ENCODE peak calls at places on chromosomes 11 and 22, in eight cellular contexts. H is ureter; F is HFFc6; W is activated CD4-positive, CD25-positive, alpha-beta regulatory T cell; B is activated CD8-positive, alpha-beta memory T cell treated with anti-CD3 and anti-CD28 coated beads for 24 hours; Q is islet precursor cell; T is NCI-H524 treated with DMSO at 0.1 percent for 48 hours; V is EH. C is an unnamed sample.

GRCh38 chr22:37752189-37753061 is 55.3 kb upstream of the GCAT start:
- DNase-seq in B (no peak), V (peak), W (no peak), T (no peak), F (peak), Q (peak), H (peak), C (peak)

GRCh38 chr11:2309251-2310072 is 7.6 kb downstream of the TSPAN32 start:
- DNase-seq in V (no peak), F (no peak), Q (no peak), W (no peak), T (no peak), B (no peak), H (no peak), C (no peak)

GRCh38 chr11:75306529-75306928 is 44.9 kb downstream of the ARRB1 start:
- DNase-seq in Q (no peak), B (no peak), W (no peak), F (no peak), V (no peak), T (no peak), H (no peak), C (no peak)

GRCh38 chr11:96199563-96200025 is 143.4 kb downstream of the MAML2 start:
- DNase-seq in T (no peak), B (no peak), V (peak), Q (no peak), W (no peak), H (no peak), F (peak), C (no peak)

GRCh38 chr22:20130319-20130718 is 1.3 kb upstream of the ZDHHC8 start:
- DNase-seq in V (no peak), F (no peak), B (no peak), Q (no peak), W (no peak), H (no peak), T (peak), C (no peak)

GRCh38 chr11:131763193-131763890 is 392.9 kb downstream of the NTM start:
- DNase-seq in B (no peak), W (no peak), Q (no peak), V (peak), H (no peak), F (no peak), T (no peak), C (no peak)

GRCh38 chr11:116357769-116358544 is 414.8 kb downstream of the BUD13 start:
- DNase-seq in B (no peak), W (no peak), Q (peak), H (no peak), V (no peak), F (no peak), T (no peak), C (peak)

GRCh38 chr11:77883775-77884174 is 62.8 kb downstream of the AAMDC start:
- DNase-seq in B (no peak), W (no peak), F (no peak), V (peak), T (no peak), H (no peak), Q (no peak), C (no peak)

GRCh38 chr11:47768090-47768620 is 1.0 kb upstream of the FNBP4 start:
- DNase-seq in H (peak), V (peak), W (no peak), Q (peak), F (peak), T (no peak), B (peak), C (peak)

GRCh38 chr11:77197626-77198320 is 69.7 kb downstream of the MYO7A start:
- DNase-seq in T (no peak), B (no peak), F (no peak), H (no peak), Q (no peak), W (no peak), V (no peak), C (no peak)

GRCh38 chr22:38937036-38937435 is 20.4 kb upstream of the APOBEC3A start:
- DNase-seq in H (no peak), Q (peak), T (no peak), W (no peak), F (no peak), B (peak), V (no peak), C (no peak)

GRCh38 chr22:46293591-46294260 is 2.9 kb upstream of the GTSE1 start:
- DNase-seq in H (no peak), T (no peak), V (peak), F (peak), Q (peak), B (no peak), W (no peak), C (no peak)

GRCh38 chr22:27984001-27984695 is 65.1 kb upstream of the PITPNB start:
- DNase-seq in V (no peak), B (peak), Q (peak), H (no peak), F (no peak), T (no peak), W (no peak), C (no peak)

GRCh38 chr11:66834943-66835342 is 8.3 kb upstream of the RCE1 start:
- DNase-seq in F (no peak), B (no peak), H (no peak), Q (peak), V (no peak), T (no peak), W (no peak), C (no peak)

GRCh38 chr11:33109242-33109641 is 52.0 kb downstream of the CSTF3 start:
- DNase-seq in Q (no peak), T (no peak), H (no peak), F (no peak), W (no peak), V (no peak), B (no peak), C (no peak)

GRCh38 chr22:17105143-17106129 is 15.7 kb downstream of the TMEM121B start:
- DNase-seq in V (no peak), Q (no peak), H (no peak), B (no peak), W (no peak), F (no peak), T (no peak), C (no peak)

GRCh38 chr11:66868726-66869291 is 11.9 kb downstream of the LRFN4 start:
- DNase-seq in W (peak), H (no peak), Q (peak), F (no peak), B (peak), V (no peak), T (no peak), C (peak)

GRCh38 chr11:91731051-91731450 is 493.6 kb upstream of the FAT3 start:
- DNase-seq in H (no peak), F (no peak), W (no peak), T (no peak), Q (peak), V (no peak), B (no peak), C (no peak)

GRCh38 chr11:2885017-2885675 is 429 bp downstream of the CDKN1C start:
- DNase-seq in V (peak), T (no peak), F (no peak), H (no peak), B (no peak), W (no peak), Q (peak), C (peak)

GRCh38 chr11:2182692-2183474 is 11.3 kb upstream of the TH start:
- DNase-seq in V (no peak), F (no peak), H (no peak), Q (no peak), W (no peak), T (no peak), B (no peak), C (no peak)

GRCh38 chr11:94129505-94130335 is 1.1 kb downstream of the PANX1 start:
- DNase-seq in Q (no peak), F (no peak), V (no peak), T (no peak), B (no peak), H (no peak), W (no peak), C (no peak)

GRCh38 chr22:31235076-31235475 is 23.0 kb downstream of the LIMK2 start:
- DNase-seq in Q (no peak), B (no peak), F (no peak), V (no peak), T (no peak), W (no peak), H (no peak), C (no peak)

GRCh38 chr11:69242583-69242940 is 51.4 kb upstream of the MYEOV start:
- DNase-seq in W (no peak), H (peak), T (peak), B (peak), Q (peak), F (no peak), V (no peak), C (no peak)

GRCh38 chr11:70547821-70548670 is 149.7 kb downstream of the CTTN start:
- DNase-seq in B (no peak), T (no peak), F (no peak), V (no peak), Q (no peak), W (no peak), H (peak), C (peak)

GRCh38 chr11:76048763-76049162 is 157.5 kb downstream of the WNT11 start:
- DNase-seq in T (no peak), W (no peak), B (no peak), F (no peak), Q (no peak), V (no peak), H (no peak), C (no peak)

GRCh38 chr22:20037419-20037818 is 16.5 kb downstream of the TANGO2 start:
- DNase-seq in B (no peak), T (no peak), F (no peak), V (no peak), Q (no peak), H (no peak), W (no peak), C (no peak)

GRCh38 chr11:75795276-75796090 is 19.5 kb upstream of the UVRAG start:
- DNase-seq in T (no peak), B (no peak), Q (no peak), F (no peak), H (no peak), V (peak), W (no peak), C (no peak)

GRCh38 chr11:61514050-61514917 is 5.7 kb downstream of the LRRC10B start:
- DNase-seq in H (no peak), W (no peak), B (no peak), V (no peak), Q (peak), F (no peak), T (no peak), C (peak)

GRCh38 chr22:18955696-18956095 is 19.6 kb upstream of the PRODH start:
- DNase-seq in B (peak), V (no peak), T (no peak), W (no peak), H (peak), F (no peak), Q (no peak), C (no peak)